ENCODE peak calls at places on chromosomes 7 and 10, in ten cellular contexts. B, S, W, X, C, V, H, I, P and F are unnamed samples.

GRCh38 chr7:150458756-150459155 is 8.3 kb downstream of the GIMAP8 start:
- DNase-seq in V (no peak), B (no peak), P (no peak), X (no peak), S (no peak), I (no peak), C (no peak), H (no peak), W (no peak), F (no peak)

GRCh38 chr7:7761340-7761973 is 43.0 kb upstream of the RPA3 start:
- DNase-seq in X (no peak), W (peak), V (no peak), H (no peak), P (no peak), C (no peak), S (peak), I (peak), B (no peak), F (no peak)

GRCh38 chr7:156089222-156089621 is 277.0 kb upstream of the SHH start:
- DNase-seq in B (no peak), C (no peak), I (no peak), V (no peak), S (no peak), H (no peak), P (peak), X (no peak), W (no peak), F (no peak)

GRCh38 chr10:119211625-119212441 is 4.5 kb downstream of the GRK5 start:
- DNase-seq in C (no peak), X (no peak), P (peak), V (no peak), S (no peak), H (no peak), B (peak), W (peak), I (no peak), F (no peak)

GRCh38 chr10:119090968-119091367 is 10.4 kb upstream of the EIF3A start:
- DNase-seq in B (no peak), W (no peak), I (peak), H (peak), S (no peak), X (no peak), V (no peak), C (no peak), P (no peak), F (no peak)

GRCh38 chr7:44187636-44188416 is 1.4 kb downstream of the GCK start:
- DNase-seq in W (no peak), V (no peak), S (no peak), X (no peak), I (no peak), P (no peak), B (no peak), C (no peak), H (no peak), F (no peak)

GRCh38 chr10:100872034-100872791 is 40.5 kb upstream of the SLF2 start:
- DNase-seq in V (no peak), I (peak), B (peak), H (peak), C (no peak), S (peak), W (peak), X (no peak), P (no peak), F (no peak)

GRCh38 chr7:44489955-44490350 is 505 bp downstream of the NUDCD3 start:
- DNase-seq in P (no peak), H (peak), C (peak), X (no peak), W (no peak), S (peak), B (no peak), V (no peak), I (peak), F (no peak)

GRCh38 chr7:23622469-23622868 is 25.3 kb downstream of the CCDC126 start:
- DNase-seq in V (no peak), X (no peak), P (no peak), I (no peak), H (no peak), W (peak), B (no peak), C (no peak), S (no peak), F (no peak)

GRCh38 chr7:94060772-94061171 is 56.6 kb upstream of the BET1 start:
- DNase-seq in B (no peak), S (no peak), I (no peak), C (no peak), P (no peak), H (no peak), X (no peak), W (no peak), V (no peak), F (no peak)

GRCh38 chr7:116653204-116653603 is 18.8 kb upstream of the MET start:
- DNase-seq in H (no peak), X (no peak), V (no peak), I (peak), P (no peak), C (no peak), B (no peak), S (no peak), W (peak), F (no peak)

GRCh38 chr10:69618746-69619145 is 11.3 kb upstream of the FAM241B start:
- DNase-seq in V (peak), W (no peak), B (no peak), I (no peak), S (no peak), X (no peak), P (no peak), C (no peak), H (no peak), F (no peak)

GRCh38 chr10:104925232-104925851 is 284.3 kb downstream of the SORCS3 start:
- DNase-seq in W (peak), B (peak), I (peak), P (no peak), C (peak), S (peak), V (peak), H (peak), X (no peak), F (no peak)

GRCh38 chr7:121475806-121476205 is 79.7 kb upstream of the FAM3C start:
- DNase-seq in X (peak), V (no peak), W (no peak), B (no peak), S (no peak), P (no peak), C (peak), I (no peak), H (peak), F (no peak)

GRCh38 chr7:19392246-19392645 is 247.0 kb upstream of the FERD3L start:
- DNase-seq in S (no peak), V (no peak), W (no peak), I (peak), X (no peak), C (no peak), H (no peak), P (no peak), B (no peak), F (no peak)

GRCh38 chr10:126373982-126374381 is 14.3 kb downstream of the ADAM12 start:
- DNase-seq in P (no peak), I (no peak), B (no peak), H (no peak), V (no peak), X (no peak), S (no peak), C (no peak), W (no peak), F (no peak)

GRCh38 chr10:6200588-6201510 is 1.9 kb upstream of the PFKFB3 start:
- DNase-seq in I (no peak), V (no peak), C (peak), P (peak), X (peak), W (peak), H (peak), S (no peak), B (peak), F (no peak)

GRCh38 chr7:134856141-134856540 is 76.7 kb downstream of the CALD1 start:
- DNase-seq in P (no peak), C (no peak), S (no peak), I (no peak), V (no peak), X (no peak), W (no peak), H (no peak), B (no peak), F (no peak)

GRCh38 chr7:29588900-29589696 is 25.5 kb downstream of the PRR15 start:
- DNase-seq in I (peak), B (peak), V (no peak), S (peak), H (peak), W (peak), P (no peak), X (no peak), C (no peak), F (no peak)

GRCh38 chr10:46096426-46096825 is 50.4 kb upstream of the MSMB start:
- DNase-seq in W (peak), H (no peak), C (no peak), S (no peak), P (no peak), V (no peak), X (no peak), I (no peak), B (no peak), F (no peak)

GRCh38 chr10:22618081-22618785 is 96.1 kb downstream of the PIP4K2A start:
- DNase-seq in P (no peak), C (no peak), W (peak), V (no peak), H (no peak), X (no peak), B (peak), S (no peak), I (no peak), F (no peak)

GRCh38 chr10:94602729-94603515 is 57.3 kb downstream of the HELLS start:
- DNase-seq in H (no peak), S (no peak), B (no peak), I (no peak), P (no peak), W (no peak), X (no peak), V (no peak), C (no peak), F (no peak)

GRCh38 chr7:101816499-101817030 is 861 bp upstream of the CUX1 start:
- DNase-seq in W (peak), I (no peak), B (peak), S (no peak), H (peak), X (peak), V (no peak), C (peak), P (peak), F (no peak)

GRCh38 chr10:19974138-19974537 is 157.9 kb downstream of the PLXDC2 start:
- DNase-seq in H (no peak), P (no peak), W (no peak), V (no peak), B (no peak), C (no peak), X (no peak), S (no peak), I (no peak), F (no peak)
- H3K27ac ChIP-seq in H (no peak), P (no peak), W (no peak), V (no peak), B (no peak), C (no peak), X (no peak), S (no peak), I (no peak), F (peak)

GRCh38 chr7:75968561-75969001 is 25.8 kb downstream of the TMEM120A start:
- DNase-seq in X (peak), V (no peak), B (no peak), W (no peak), I (no peak), C (peak), H (no peak), S (no peak), P (peak), F (no peak)

GRCh38 chr7:75967573-75967997 is 26.8 kb downstream of the TMEM120A start:
- DNase-seq in H (no peak), S (no peak), I (no peak), B (no peak), C (no peak), W (no peak), X (peak), V (no peak), P (peak), F (no peak)

GRCh38 chr7:75969182-75969581 is 25.2 kb downstream of the TMEM120A start:
- DNase-seq in V (no peak), B (no peak), P (peak), H (no peak), W (no peak), S (no peak), C (peak), X (peak), I (no peak), F (no peak)

GRCh38 chr7:75967055-75967454 is 27.3 kb downstream of the TMEM120A start:
- DNase-seq in W (no peak), S (no peak), B (no peak), C (peak), V (no peak), P (no peak), H (no peak), I (no peak), X (no peak), F (no peak)

DNA sequence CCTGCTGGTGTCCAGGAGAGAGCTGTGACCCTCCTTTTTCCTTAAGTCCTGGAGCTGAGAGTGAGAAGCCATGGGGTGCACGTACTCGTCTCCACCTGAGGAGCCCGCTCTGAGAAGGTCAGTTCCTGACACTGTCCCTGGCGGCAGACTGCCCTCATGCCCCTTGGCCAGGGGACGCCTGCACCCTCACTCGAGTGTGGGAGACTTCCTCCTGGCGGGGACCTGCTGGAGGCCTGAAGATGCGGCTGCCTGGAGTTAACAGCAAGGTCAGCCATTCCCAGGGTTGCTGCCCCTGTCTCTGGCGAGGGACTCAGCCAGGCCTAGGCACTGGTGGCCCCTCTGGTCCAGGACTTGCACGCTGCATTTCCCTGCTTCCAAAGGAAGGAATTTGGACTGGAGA is 26.4 kb downstream of the TMEM120A start:
- DNase-seq in I (no peak), B (no peak), X (no peak), P (no peak), H (no peak), V (no peak), W (no peak), C (no peak), S (no peak), F (no peak)
- H3K27ac ChIP-seq in I (peak), B (no peak), X (peak), P (peak), H (peak), V (peak), W (no peak), C (peak), S (no peak), F (peak)

GRCh38 chr7:12709731-12710502 is 22.5 kb downstream of the ARL4A start:
- DNase-seq in V (no peak), S (no peak), C (no peak), B (no peak), H (no peak), P (no peak), I (peak), X (no peak), W (peak), F (no peak)
- H3K27ac ChIP-seq in V (no peak), S (peak), C (no peak), B (no peak), H (peak), P (no peak), I (no peak), X (no peak), W (no peak), F (no peak)

DNA sequence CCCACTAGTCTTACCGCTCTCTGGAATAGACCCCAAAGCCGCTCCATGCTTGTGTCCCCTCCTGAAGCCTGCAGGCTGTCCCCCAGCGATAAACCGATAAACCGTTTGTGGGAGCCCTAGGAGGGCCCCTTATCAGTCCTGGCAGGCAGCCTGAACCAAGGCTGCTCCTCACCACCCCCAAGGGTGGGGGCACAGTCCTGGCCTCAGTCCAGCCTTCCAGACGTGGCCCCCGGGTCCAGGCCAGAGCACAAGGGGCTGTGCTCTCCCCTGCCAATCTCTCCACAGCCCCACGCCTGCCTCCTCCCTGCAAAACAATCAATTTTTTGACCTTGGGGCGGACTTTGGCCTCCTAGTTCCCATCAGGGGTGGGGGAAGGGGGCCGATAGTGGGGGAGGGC is at the start of gene TFR2:
- DNase-seq in P (no peak), C (peak), B (no peak), H (no peak), I (no peak), V (no peak), S (no peak), X (no peak), W (no peak), F (no peak)
- H3K27ac ChIP-seq in P (no peak), C (peak), B (no peak), H (no peak), I (no peak), V (no peak), S (no peak), X (no peak), W (no peak), F (no peak)